ENCODE peak calls at places on chromosomes 6 and 20, in four cellular contexts. L is A549, G is H1, E is K562. M is an unnamed sample.

GRCh38 chr6:107624541-107624940 is 134.6 kb downstream of the SOBP start:
- DNase-seq in L (no peak), E (no peak), G (no peak), M (no peak)

GRCh38 chr20:45407067-45407745 is 883 bp upstream of the DBNDD2 start:
- DNase-seq in L (no peak), G (no peak), E (peak; percentile 25), M (no peak)

GRCh38 chr20:53138454-53139291 is 166.5 kb downstream of the TSHZ2 start:
- DNase-seq in G (no peak), E (no peak), L (no peak), M (no peak)

GRCh38 chr6:146345582-146345981 is 198.1 kb upstream of the RAB32 start:
- DNase-seq in E (no peak), L (no peak), G (no peak), M (no peak)

GRCh38 chr6:107657755-107658461 is 166.2 kb downstream of the SCML4 start:
- DNase-seq in E (no peak), L (no peak), G (no peak), M (no peak)

GRCh38 chr6:131182991-131183425 is 47.7 kb downstream of the AKAP7 start:
- DNase-seq in G (peak; percentile 65), E (peak; percentile 25), L (peak; percentile 42), M (peak; percentile 35)

GRCh38 chr20:18727032-18727508 is 86.5 kb upstream of the SCP2D1 start:
- DNase-seq in L (no peak), G (no peak), E (no peak), M (no peak)

GRCh38 chr6:169445661-169446581 is 192.3 kb upstream of the THBS2 start:
- DNase-seq in L (no peak), E (no peak), G (no peak), M (no peak)

GRCh38 chr6:2546941-2547716 is 203.6 kb downstream of the MYLK4 start:
- DNase-seq in G (no peak), L (no peak), E (no peak), M (no peak)

GRCh38 chr6:107711953-107712522 is 112.1 kb downstream of the SCML4 start:
- DNase-seq in G (no peak), L (no peak), E (no peak), M (no peak)

GRCh38 chr20:56625837-56626236 is 3.3 kb upstream of the TFAP2C start:
- DNase-seq in E (no peak), G (no peak), L (no peak), M (no peak)

DNA sequence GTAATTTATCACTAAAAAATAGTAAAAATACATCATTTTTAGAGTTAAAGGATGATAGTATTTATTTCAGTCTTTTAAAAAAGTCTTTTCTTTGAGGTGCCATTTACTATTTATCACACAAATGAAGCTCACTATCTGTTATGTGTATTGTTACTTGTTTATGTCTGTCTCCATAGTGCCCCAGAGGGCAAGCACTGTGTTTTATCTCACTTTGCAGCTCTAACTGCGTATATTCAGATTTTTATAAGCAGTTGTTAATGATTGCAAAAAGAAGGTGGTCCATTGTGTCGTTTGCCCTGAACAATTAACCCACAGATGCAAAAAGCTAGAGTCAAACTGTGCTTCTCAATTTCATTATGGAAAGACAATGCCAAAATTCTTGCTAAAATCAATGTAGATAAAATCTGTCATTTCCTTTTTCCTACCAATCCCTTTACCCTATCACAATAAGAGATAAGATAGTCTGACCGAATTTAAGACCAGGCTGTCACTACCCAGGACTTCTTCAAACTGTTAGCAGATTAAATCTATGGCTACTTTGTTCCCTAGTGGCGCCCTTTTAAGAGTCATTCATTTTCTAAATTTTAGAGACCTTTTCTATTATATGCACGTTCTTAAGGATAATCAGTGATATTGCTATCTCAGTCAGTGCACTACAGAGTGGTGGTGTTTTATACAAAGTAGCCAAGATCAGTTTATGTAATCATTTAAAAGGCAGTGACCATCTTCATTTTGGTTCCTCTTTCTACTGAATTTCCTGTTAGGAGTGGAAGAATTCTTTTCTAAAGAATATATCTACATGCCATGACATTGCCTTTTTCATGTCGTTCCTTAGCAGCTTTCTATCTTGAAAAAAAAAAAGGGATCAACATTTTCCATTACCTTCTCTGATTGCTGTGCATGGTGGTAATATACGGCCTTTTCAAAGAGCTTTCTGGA is 133.1 kb upstream of the PRDM1 start:
- DNase-seq in G (no peak), L (no peak), E (no peak), M (no peak)
- TF ChIP-seq PHF8 in G (no peak), L (no peak), E (no peak), M (no peak)

DNA sequence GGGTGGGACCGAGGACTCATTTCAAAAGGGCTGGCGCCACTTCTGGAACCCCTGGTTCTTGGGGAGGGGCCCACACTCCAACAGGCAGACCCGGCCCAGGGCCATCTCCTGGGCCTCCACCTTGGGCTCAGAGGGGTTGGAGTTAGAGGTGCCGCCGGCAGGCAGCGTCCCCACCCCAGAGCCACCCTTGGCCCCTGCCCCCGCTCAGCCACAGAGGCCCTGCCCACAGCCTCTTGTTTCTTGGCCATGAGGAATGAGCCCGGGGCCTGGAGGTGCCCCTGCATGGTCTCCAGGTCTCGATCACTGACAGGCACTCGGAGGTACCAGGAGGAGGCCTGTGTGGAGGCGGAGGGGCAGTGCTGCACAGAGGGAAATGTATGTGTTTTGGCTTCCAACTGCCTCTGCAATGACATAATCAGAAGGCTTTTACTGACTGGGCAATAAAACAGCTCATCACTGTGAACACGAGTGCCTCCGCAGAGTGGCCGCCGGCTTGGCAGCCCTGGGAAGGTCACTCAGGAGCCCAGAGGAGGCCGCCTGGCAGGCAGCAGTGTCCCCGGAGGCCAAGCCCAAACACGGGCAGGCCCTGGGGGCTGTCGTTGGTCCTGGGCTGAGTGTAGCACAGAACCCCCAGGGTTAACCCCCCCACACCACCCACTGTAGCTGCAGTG is 61.1 kb upstream of the GATA5 start:
- DNase-seq in E (no peak), L (no peak), G (no peak), M (no peak)
- TF ChIP-seq USF2 in E (no peak), L (no peak), G (no peak), M (no peak)

GRCh38 chr6:106080106-106081095 is 5.7 kb upstream of the PRDM1 start:
- DNase-seq in L (no peak), G (no peak), E (no peak), M (no peak)
- TF ChIP-seq KDM1A in L (no peak), G (no peak), E (no peak), M (no peak)

GRCh38 chr6:52049252-52050050 is 38.0 kb downstream of the PKHD1 start:
- DNase-seq in L (peak; percentile 21), E (peak; percentile 48), G (no peak), M (peak; percentile 33)
- TF ChIP-seq PHF8 in L (no peak), E (no peak), G (no peak), M (no peak)

M was measured in HepG2.